ENCODE peak calls at places on chromosomes 2 and 18, in nine cellular contexts. L is mesenteric fat pad; Z is left lobe of liver; R is central memory CD4-positive, alpha-beta T cell; P is heart right ventricle; W is NCI-H2029; I is activated CD4-positive, alpha-beta T cell treated with anti-CD3 and anti-CD28 coated beads, Interleukin-2, amount 50 U/mL, for 1 hour; E is effector memory CD8-positive, alpha-beta T cell; S is cerebellar cortex. D is an unnamed sample.

GRCh38 chr2:86014493-86014892 is 91.2 kb downstream of the POLR1A start:
- DNase-seq in L (no peak), Z (no peak), R (no peak), P (no peak), W (no peak), I (no peak), E (no peak), S (no peak), D (no peak)

GRCh38 chr2:223007531-223007930 is 44.5 kb upstream of the KCNE4 start:
- DNase-seq in L (no peak), Z (no peak), R (no peak), P (no peak), W (no peak), I (no peak), E (no peak), S (no peak), D (no peak)

GRCh38 chr2:169983506-169983905 is 156.3 kb downstream of the UBR3 start:
- DNase-seq in L (no peak), Z (no peak), R (no peak), P (no peak), W (no peak), I (no peak), E (no peak), S (no peak), D (peak; percentile 21)

GRCh38 chr2:104858325-104858978 is 4.5 kb downstream of the POU3F3 start:
- DNase-seq in L (no peak), Z (no peak), R (no peak), P (no peak), W (no peak), I (no peak), E (no peak), S (no peak), D (peak; percentile 27)

GRCh38 chr18:76875390-76876330 is 53.3 kb downstream of the ZNF236 start:
- DNase-seq in L (no peak), Z (no peak), R (peak; percentile 36), P (peak; percentile 13), W (peak; percentile 9), I (peak; percentile 35), E (peak; percentile 34), S (peak; percentile 55), D (peak; percentile 78)

GRCh38 chr2:23595601-23596251 is 210.7 kb downstream of the KLHL29 start:
- DNase-seq in L (no peak), Z (no peak), R (no peak), P (no peak), W (peak; percentile 50), I (no peak), E (no peak), S (peak; percentile 19), D (peak; percentile 92)

GRCh38 chr2:99571609-99572344 is 82.0 kb upstream of the REV1 start:
- DNase-seq in L (no peak), Z (no peak), R (no peak), P (no peak), W (peak; percentile 20), I (no peak), E (no peak), S (peak; percentile 19), D (no peak)

GRCh38 chr2:235739704-235740415 is 246.0 kb downstream of the AGAP1 start:
- DNase-seq in L (no peak), Z (no peak), R (no peak), P (no peak), W (no peak), I (no peak), E (no peak), S (no peak), D (no peak)

GRCh38 chr18:79503891-79504475 is 108.3 kb downstream of the NFATC1 start:
- DNase-seq in L (peak; percentile 20), Z (no peak), R (no peak), P (no peak), W (no peak), I (no peak), E (no peak), S (no peak), D (no peak)

GRCh38 chr2:8694737-8695136 is 12.9 kb downstream of the ID2 start:
- DNase-seq in L (no peak), Z (no peak), R (no peak), P (no peak), W (no peak), I (no peak), E (no peak), S (no peak), D (no peak)

GRCh38 chr2:29560566-29560965 is 360.8 kb downstream of the ALK start:
- DNase-seq in L (no peak), Z (no peak), R (no peak), P (no peak), W (no peak), I (no peak), E (no peak), S (no peak), D (no peak)

GRCh38 chr18:56952026-56952425 is 194.9 kb upstream of the BOD1L2 start:
- DNase-seq in L (no peak), Z (no peak), R (no peak), P (no peak), W (no peak), I (no peak), E (no peak), S (no peak), D (peak; percentile 7)

GRCh38 chr2:196131384-196131861 is 40.0 kb downstream of the STK17B start:
- DNase-seq in L (no peak), Z (no peak), R (peak; percentile 59), P (peak; percentile 16), W (peak; percentile 1), I (peak; percentile 51), E (peak; percentile 61), S (peak; percentile 13), D (no peak)

GRCh38 chr2:208315081-208315788 is 49.2 kb downstream of the PIKFYVE start:
- DNase-seq in L (no peak), Z (no peak), R (no peak), P (no peak), W (no peak), I (no peak), E (no peak), S (no peak), D (no peak)

GRCh38 chr18:321839-322467 is 54.1 kb upstream of the THOC1 start:
- DNase-seq in L (no peak), Z (no peak), R (no peak), P (no peak), W (no peak), I (no peak), E (no peak), S (no peak), D (no peak)

GRCh38 chr2:74696758-74697327 is 42.8 kb downstream of the SEMA4F start:
- DNase-seq in L (no peak), Z (no peak), R (no peak), P (no peak), W (no peak), I (no peak), E (no peak), S (no peak), D (no peak)

GRCh38 chr2:218754781-218755180 is 27.2 kb upstream of the CYP27A1 start:
- DNase-seq in L (no peak), Z (no peak), R (no peak), P (no peak), W (no peak), I (no peak), E (no peak), S (no peak), D (no peak)

GRCh38 chr18:63322908-63323634 is 3.5 kb upstream of the BCL2 start:
- DNase-seq in L (no peak), Z (no peak), R (peak; percentile 56), P (peak; percentile 74), W (peak; percentile 42), I (peak; percentile 46), E (peak; percentile 51), S (peak; percentile 87), D (peak; percentile 90)

GRCh38 chr2:71243548-71244301 is 16.8 kb upstream of the PAIP2B start:
- DNase-seq in L (no peak), Z (peak; percentile 55), R (no peak), P (peak; percentile 73), W (no peak), I (no peak), E (no peak), S (peak; percentile 85), D (no peak)

GRCh38 chr2:219440388-219441256 is 6.0 kb downstream of the SPEG start:
- DNase-seq in L (no peak), Z (no peak), R (no peak), P (no peak), W (peak; percentile 6), I (no peak), E (no peak), S (no peak), D (no peak)

GRCh38 chr2:144508162-144508765 is 11.7 kb downstream of the ZEB2 start:
- DNase-seq in L (no peak), Z (no peak), R (no peak), P (no peak), W (no peak), I (no peak), E (peak; percentile 55), S (no peak), D (no peak)

GRCh38 chr2:8566788-8567468 is 114.9 kb upstream of the ID2 start:
- DNase-seq in L (peak; percentile 67), Z (peak; percentile 23), R (no peak), P (no peak), W (peak; percentile 87), I (no peak), E (no peak), S (no peak), D (peak; percentile 67)

GRCh38 chr2:64105676-64106461 is 38.4 kb downstream of the PELI1 start:
- DNase-seq in L (no peak), Z (no peak), R (no peak), P (no peak), W (no peak), I (no peak), E (no peak), S (no peak), D (peak; percentile 43)

GRCh38 chr2:234308073-234308813 is 188.6 kb downstream of the ARL4C start:
- DNase-seq in L (no peak), Z (no peak), R (no peak), P (no peak), W (no peak), I (no peak), E (no peak), S (no peak), D (no peak)

GRCh38 chr2:223464071-223464470 is 138.1 kb downstream of the SCG2 start:
- DNase-seq in L (no peak), Z (no peak), R (no peak), P (no peak), W (no peak), I (no peak), E (no peak), S (no peak), D (no peak)

GRCh38 chr2:186518945-186519344 is 32.9 kb downstream of the ZC3H15 start:
- DNase-seq in L (no peak), Z (no peak), R (no peak), P (no peak), W (no peak), I (no peak), E (no peak), S (no peak), D (peak; percentile 45)

GRCh38 chr2:141555876-141556470 is 574.8 kb downstream of the LRP1B start:
- DNase-seq in L (no peak), Z (no peak), R (no peak), P (no peak), W (no peak), I (no peak), E (no peak), S (peak; percentile 54), D (no peak)

GRCh38 chr18:22467760-22468553 is 50.2 kb upstream of the CTAGE1 start:
- DNase-seq in L (no peak), Z (no peak), R (no peak), P (no peak), W (no peak), I (no peak), E (no peak), S (no peak), D (no peak)

GRCh38 chr2:226669249-226669648 is 130.4 kb downstream of the IRS1 start:
- DNase-seq in L (no peak), Z (no peak), R (no peak), P (no peak), W (no peak), I (no peak), E (no peak), S (no peak), D (no peak)

GRCh38 chr18:48792611-48793368 is 158.0 kb downstream of the SMAD7 start:
- DNase-seq in L (peak; percentile 53), Z (no peak), R (no peak), P (no peak), W (no peak), I (no peak), E (no peak), S (no peak), D (peak; percentile 94)

GRCh38 chr2:65070172-65070830 is 14.1 kb downstream of the CEP68 start:
- DNase-seq in L (no peak), Z (no peak), R (no peak), P (no peak), W (no peak), I (no peak), E (no peak), S (peak; percentile 60), D (no peak)